ENCODE peak calls at places on chromosome 4, in four cellular contexts. L, I, M and S are unnamed samples.

GRCh38 chr4:4524364-4524763 is 17.5 kb downstream of the STX18 start:
- DNase-seq in I (peak), L (no peak), M (peak), S (no peak)

GRCh38 chr4:185589067-185589844 is 53.9 kb upstream of the PDLIM3 start:
- DNase-seq in I (no peak), L (no peak), M (no peak), S (no peak)

GRCh38 chr4:67019670-67020069 is 525.6 kb downstream of the CENPC start:
- DNase-seq in M (no peak), I (no peak), L (no peak), S (no peak)

GRCh38 chr4:115770046-115770543 is 656.7 kb upstream of the NDST4 start:
- DNase-seq in M (no peak), L (no peak), I (no peak), S (no peak)

GRCh38 chr4:182325848-182326255 is 82.7 kb downstream of the TENM3 start:
- DNase-seq in I (no peak), L (no peak), M (no peak), S (no peak)

GRCh38 chr4:123014038-123014437 is 91.6 kb upstream of the NUDT6 start:
- DNase-seq in L (no peak), M (no peak), I (no peak), S (no peak)

GRCh38 chr4:111923786-111924185 is 221.5 kb upstream of the FAM241A start:
- DNase-seq in M (no peak), L (no peak), I (no peak), S (no peak)

GRCh38 chr4:133152801-133153526 is 3.9 kb downstream of the PCDH10 start:
- DNase-seq in L (no peak), M (no peak), I (no peak), S (no peak)

GRCh38 chr4:172546782-172547181 is 621.8 kb upstream of the GALNT7 start:
- DNase-seq in L (no peak), M (no peak), I (no peak), S (no peak)

GRCh38 chr4:69321153-69321729 is 41.0 kb downstream of the UGT2B28 start:
- DNase-seq in L (no peak), I (no peak), M (no peak), S (no peak)

GRCh38 chr4:38306482-38307071 is 346.4 kb downstream of the PTTG2 start:
- DNase-seq in L (no peak), M (peak), I (peak), S (no peak)

GRCh38 chr4:180674629-180675367 is 1568.4 kb upstream of the TENM3 start:
- DNase-seq in L (no peak), I (no peak), M (no peak), S (no peak)

GRCh38 chr4:55008166-55009056 is 117.0 kb downstream of the KDR start:
- DNase-seq in M (peak), I (no peak), L (no peak), S (peak)

GRCh38 chr4:53640576-53641459 is 49.5 kb upstream of the LNX1 start:
- DNase-seq in M (no peak), L (no peak), I (no peak), S (no peak)

GRCh38 chr4:38173935-38174334 is 213.7 kb downstream of the PTTG2 start:
- DNase-seq in M (no peak), L (no peak), I (no peak), S (no peak)

GRCh38 chr4:76256032-76256431 is 4.5 kb downstream of the FAM47E start:
- DNase-seq in L (no peak), M (no peak), I (no peak), S (no peak)

GRCh38 chr4:152063301-152064235 is 302.8 kb upstream of the GATB start:
- DNase-seq in L (no peak), I (peak), M (peak), S (no peak)

GRCh38 chr4:57426779-57427395 is 316.7 kb upstream of the IGFBP7 start:
- DNase-seq in I (peak), L (no peak), M (peak), S (peak)

GRCh38 chr4:78652282-78652876 is 100.8 kb downstream of the ANXA3 start:
- DNase-seq in I (no peak), L (no peak), M (no peak), S (peak)

GRCh38 chr4:68074397-68074796 is 55.3 kb downstream of the TMPRSS11F start:
- DNase-seq in M (no peak), L (no peak), I (no peak), S (no peak)